ENCODE peak calls at places on chromosomes 3 and 15, in six cellular contexts. R is suprapubic skin, B is ovary, S is breast epithelium, L is heart left ventricle, X is erythroblast. N is an unnamed sample.

GRCh38 chr3:10760199-10760598 is 55.8 kb upstream of the SLC6A11 start:
- DNase-seq in B (no peak), R (no peak), X (no peak), S (no peak), L (no peak), N (no peak)

GRCh38 chr3:69901802-69902201 is 97.7 kb upstream of the SAMMSON start:
- DNase-seq in B (no peak), S (no peak), L (no peak), R (no peak), X (no peak), N (no peak)

GRCh38 chr3:34183114-34183513 is 384.7 kb downstream of the PDCD6IP start:
- DNase-seq in X (no peak), L (no peak), B (no peak), S (no peak), R (no peak), N (no peak)

GRCh38 chr3:157531301-157531660 is 28.1 kb upstream of the VEPH1 start:
- DNase-seq in R (no peak), S (no peak), B (no peak), X (no peak), L (no peak), N (no peak)

GRCh38 chr3:58434511-58434910 is 879 bp upstream of the PDHB start:
- DNase-seq in S (no peak), L (no peak), X (peak), B (no peak), R (no peak), N (no peak)

GRCh38 chr3:74546426-74546825 is 68.0 kb downstream of the CNTN3 start:
- DNase-seq in X (no peak), L (no peak), B (no peak), S (no peak), R (no peak), N (no peak)

GRCh38 chr15:65368300-65368617 is 9.5 kb downstream of the IGDCC3 start:
- DNase-seq in B (no peak), L (no peak), R (no peak), S (no peak), X (no peak), N (no peak)

GRCh38 chr15:89307046-89307587 is 27.5 kb downstream of the POLG start:
- DNase-seq in R (no peak), B (no peak), S (no peak), X (no peak), L (no peak), N (peak)

GRCh38 chr3:170267793-170268192 is 45.6 kb downstream of the PRKCI start:
- DNase-seq in L (no peak), R (no peak), X (no peak), S (no peak), B (no peak), N (no peak)

GRCh38 chr3:144241381-144241780 is 269.8 kb downstream of the DIPK2A start:
- DNase-seq in S (no peak), R (no peak), B (no peak), X (no peak), L (no peak), N (no peak)

GRCh38 chr3:129313983-129314756 is 35.5 kb downstream of the HMCES start:
- DNase-seq in B (peak), L (no peak), R (no peak), S (no peak), X (peak), N (no peak)
- TF ChIP-seq POLR2A in B (peak), L (no peak), R (no peak), S (no peak), X (peak), N (no peak)

GRCh38 chr3:50270422-50270831 is 1.5 kb downstream of the SEMA3B start:
- DNase-seq in R (peak), S (no peak), X (no peak), B (no peak), L (peak), N (no peak)
- TF ChIP-seq POLR2A in R (no peak), S (no peak), X (no peak), B (no peak), L (no peak), N (no peak)

DNA sequence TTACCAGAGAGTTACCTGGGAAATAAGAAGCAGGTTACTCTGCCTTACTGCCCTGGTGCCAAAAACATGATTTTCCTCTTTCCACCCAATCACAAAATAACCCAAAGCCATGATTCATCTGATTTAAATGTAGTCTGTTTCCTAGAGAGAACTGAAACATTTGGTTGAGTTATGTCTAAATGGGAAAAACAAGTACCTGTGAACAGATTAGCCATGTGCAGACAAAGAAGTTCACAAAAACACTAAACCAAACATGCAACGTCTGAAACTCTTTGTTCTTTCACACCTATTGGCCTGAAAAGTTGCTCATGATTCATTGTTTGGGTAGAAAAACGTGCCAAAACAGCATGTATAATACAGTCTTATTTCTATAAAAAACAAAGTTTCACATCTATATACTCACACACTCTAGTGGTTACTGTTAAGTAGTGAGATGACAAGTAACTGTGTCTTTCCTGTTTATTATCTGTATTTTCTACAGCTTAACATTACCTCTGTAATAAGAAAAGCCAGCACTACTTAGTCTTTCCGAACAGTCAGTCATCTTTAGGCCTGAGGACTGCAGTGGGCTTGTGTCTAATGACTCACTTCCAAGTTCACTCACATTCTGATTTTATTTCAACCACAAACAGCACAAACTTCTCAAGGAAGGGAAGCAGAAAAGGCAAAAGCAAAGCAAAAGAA is 30.1 kb downstream of the FAM174B start:
- DNase-seq in B (no peak), S (no peak), R (no peak), X (no peak), L (no peak), N (no peak)
- TF ChIP-seq POLR2A in B (no peak), S (no peak), R (no peak), X (no peak), L (no peak), N (no peak)

GRCh38 chr3:134576426-134576825 is 74.4 kb downstream of the KY start:
- DNase-seq in R (no peak), X (no peak), L (no peak), B (no peak), S (no peak), N (no peak)
- TF ChIP-seq POLR2A in R (no peak), X (no peak), L (no peak), B (no peak), S (no peak), N (no peak)

GRCh38 chr3:141368062-141368924 is at the start of gene ZBTB38:
- DNase-seq in S (peak), L (peak), B (peak), R (peak), X (peak), N (peak)
- TF ChIP-seq POLR2A in S (no peak), L (peak), B (peak), R (no peak), X (peak), N (peak)

GRCh38 chr3:98522538-98523281 is at the start of gene CLDND1:
- DNase-seq in R (peak), L (peak), S (peak), B (peak), X (peak), N (peak)
- TF ChIP-seq POLR2A in R (no peak), L (peak), S (peak), B (peak), X (peak), N (peak)

GRCh38 chr15:55796321-55796965 is 53.5 kb upstream of the PRTG start:
- DNase-seq in R (no peak), X (no peak), L (no peak), B (no peak), S (no peak), N (no peak)

GRCh38 chr15:55786341-55786740 is 43.4 kb upstream of the PRTG start:
- DNase-seq in X (no peak), B (no peak), L (no peak), S (no peak), R (no peak), N (no peak)

GRCh38 chr15:55795031-55795430 is 52.1 kb upstream of the PRTG start:
- DNase-seq in B (no peak), S (no peak), L (no peak), X (no peak), R (no peak), N (no peak)

GRCh38 chr15:55789066-55789660 is 46.2 kb upstream of the PRTG start:
- DNase-seq in B (no peak), X (peak), S (no peak), L (peak), R (no peak), N (no peak)

GRCh38 chr15:55791576-55792400 is 48.8 kb upstream of the PRTG start:
- DNase-seq in B (no peak), L (no peak), X (no peak), R (no peak), S (no peak), N (no peak)
- TF ChIP-seq POLR2A in B (no peak), L (no peak), X (no peak), R (no peak), S (no peak), N (no peak)

GRCh38 chr3:123620338-123620737 is 35.5 kb upstream of the HACD2 start:
- DNase-seq in X (no peak), R (no peak), L (no peak), B (no peak), S (no peak), N (no peak)
- TF ChIP-seq POLR2A in X (no peak), R (no peak), L (no peak), B (no peak), S (peak), N (no peak)